ENCODE peak calls at places on chromosomes 13 and 19, in five cellular contexts. One of them, this sample, is unnamed.

GRCh38 chr19:58559275-58560006 is 1.0 kb upstream of the UBE2M start:
- DNase-seq in HCT116: peak
- DNase-seq in body of pancreas: peak
- DNase-seq in endothelial cell of umbilical vein: peak
- DNase-seq in IMR-90: peak
- DNase-seq in this sample: no peak

GRCh38 chr13:113110048-113110851 is 4.7 kb downstream of the F7 start:
- DNase-seq in HCT116: no peak
- DNase-seq in IMR-90: no peak
- DNase-seq in body of pancreas: no peak
- DNase-seq in endothelial cell of umbilical vein: no peak
- DNase-seq in this sample: no peak

GRCh38 chr13:48317511-48317981 is 14.0 kb downstream of the RB1 start:
- DNase-seq in body of pancreas: no peak
- DNase-seq in endothelial cell of umbilical vein: no peak
- DNase-seq in IMR-90: no peak
- DNase-seq in HCT116: no peak
- DNase-seq in this sample: no peak

GRCh38 chr13:112693831-112694497 is 4.1 kb downstream of the ATP11A start:
- DNase-seq in IMR-90: peak
- DNase-seq in HCT116: no peak
- DNase-seq in endothelial cell of umbilical vein: peak
- DNase-seq in body of pancreas: peak
- DNase-seq in this sample: peak

GRCh38 chr13:50428183-50428877 is 413.1 kb downstream of the KCNRG start:
- DNase-seq in endothelial cell of umbilical vein: no peak
- DNase-seq in IMR-90: no peak
- DNase-seq in body of pancreas: no peak
- DNase-seq in HCT116: no peak
- DNase-seq in this sample: no peak

GRCh38 chr19:51971624-51972023 is 15.0 kb downstream of the ZNF350 start:
- DNase-seq in HCT116: no peak
- DNase-seq in endothelial cell of umbilical vein: peak
- DNase-seq in body of pancreas: no peak
- DNase-seq in IMR-90: peak
- DNase-seq in this sample: peak

GRCh38 chr13:35164324-35164932 is 222.4 kb downstream of the NBEA start:
- DNase-seq in body of pancreas: no peak
- DNase-seq in endothelial cell of umbilical vein: peak
- DNase-seq in HCT116: peak
- DNase-seq in IMR-90: peak
- DNase-seq in this sample: peak

GRCh38 chr13:89584058-89584457 is 1763.4 kb upstream of the MIR17HG start:
- DNase-seq in IMR-90: no peak
- DNase-seq in body of pancreas: no peak
- DNase-seq in HCT116: no peak
- DNase-seq in endothelial cell of umbilical vein: no peak
- DNase-seq in this sample: no peak

GRCh38 chr13:98570929-98571372 is 6.0 kb downstream of the STK24 start:
- DNase-seq in HCT116: peak
- DNase-seq in endothelial cell of umbilical vein: peak
- DNase-seq in body of pancreas: peak
- DNase-seq in IMR-90: no peak
- DNase-seq in this sample: peak

GRCh38 chr13:102856603-102857002 is 10.8 kb downstream of the ERCC5 start:
- DNase-seq in body of pancreas: no peak
- DNase-seq in endothelial cell of umbilical vein: no peak
- DNase-seq in IMR-90: no peak
- DNase-seq in HCT116: no peak
- DNase-seq in this sample: no peak

GRCh38 chr19:6529351-6529750 is 1.5 kb upstream of the TNFSF9 start:
- DNase-seq in body of pancreas: no peak
- DNase-seq in IMR-90: no peak
- DNase-seq in HCT116: no peak
- DNase-seq in endothelial cell of umbilical vein: no peak
- DNase-seq in this sample: no peak

GRCh38 chr19:39602224-39602623 is at the start of gene LGALS13:
- DNase-seq in endothelial cell of umbilical vein: no peak
- DNase-seq in HCT116: no peak
- DNase-seq in IMR-90: no peak
- DNase-seq in body of pancreas: no peak
- DNase-seq in this sample: no peak

GRCh38 chr19:44753932-44754742 is 5.6 kb downstream of the BCL3 start:
- DNase-seq in IMR-90: peak
- DNase-seq in HCT116: no peak
- DNase-seq in endothelial cell of umbilical vein: peak
- DNase-seq in body of pancreas: peak
- DNase-seq in this sample: peak

DNA sequence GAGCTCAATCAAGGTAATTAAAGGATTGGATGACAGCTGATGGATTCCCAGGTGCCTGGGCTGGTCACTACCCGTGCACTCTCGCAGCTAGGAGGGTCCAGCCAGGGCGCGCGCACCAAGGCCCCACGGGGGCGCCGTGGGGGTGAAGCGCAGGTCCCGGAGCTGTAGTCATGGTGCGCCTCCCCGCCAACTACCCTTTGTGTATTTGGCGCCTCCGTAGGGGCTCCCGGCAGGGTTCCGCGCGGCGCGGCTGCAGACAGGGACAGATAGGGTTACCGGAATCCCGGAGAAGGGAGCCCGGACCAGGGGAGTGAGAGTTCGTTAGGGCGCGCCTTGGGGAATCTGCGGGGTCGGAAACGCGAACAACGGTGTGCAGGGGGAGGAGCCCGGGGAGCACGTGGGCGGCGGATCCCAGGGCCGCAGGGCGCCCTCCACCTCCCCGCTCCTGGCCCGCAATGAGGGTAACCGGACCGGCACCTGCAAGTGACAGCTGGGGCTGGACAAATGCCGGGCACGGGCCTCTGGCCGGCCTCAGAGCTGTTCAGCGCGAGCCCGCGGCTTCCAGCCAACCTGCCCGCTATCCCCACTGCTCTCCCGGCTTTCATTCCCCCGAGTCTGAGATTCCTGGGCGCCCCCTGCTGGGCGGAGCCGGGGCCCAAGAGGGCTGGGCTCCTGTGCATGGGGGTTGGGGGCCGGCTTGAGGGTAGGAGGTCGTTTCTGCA is 3.4 kb upstream of the PRAM1 start:
- DNase-seq in IMR-90: peak
- DNase-seq in HCT116: no peak
- DNase-seq in endothelial cell of umbilical vein: peak
- DNase-seq in body of pancreas: peak
- DNase-seq in this sample: peak
- TF ChIP-seq POLR2A in IMR-90: no peak
- TF ChIP-seq POLR2A in HCT116: peak
- TF ChIP-seq POLR2A in endothelial cell of umbilical vein: no peak
- TF ChIP-seq POLR2A in body of pancreas: peak
- TF ChIP-seq POLR2A in this sample: no peak

DNA sequence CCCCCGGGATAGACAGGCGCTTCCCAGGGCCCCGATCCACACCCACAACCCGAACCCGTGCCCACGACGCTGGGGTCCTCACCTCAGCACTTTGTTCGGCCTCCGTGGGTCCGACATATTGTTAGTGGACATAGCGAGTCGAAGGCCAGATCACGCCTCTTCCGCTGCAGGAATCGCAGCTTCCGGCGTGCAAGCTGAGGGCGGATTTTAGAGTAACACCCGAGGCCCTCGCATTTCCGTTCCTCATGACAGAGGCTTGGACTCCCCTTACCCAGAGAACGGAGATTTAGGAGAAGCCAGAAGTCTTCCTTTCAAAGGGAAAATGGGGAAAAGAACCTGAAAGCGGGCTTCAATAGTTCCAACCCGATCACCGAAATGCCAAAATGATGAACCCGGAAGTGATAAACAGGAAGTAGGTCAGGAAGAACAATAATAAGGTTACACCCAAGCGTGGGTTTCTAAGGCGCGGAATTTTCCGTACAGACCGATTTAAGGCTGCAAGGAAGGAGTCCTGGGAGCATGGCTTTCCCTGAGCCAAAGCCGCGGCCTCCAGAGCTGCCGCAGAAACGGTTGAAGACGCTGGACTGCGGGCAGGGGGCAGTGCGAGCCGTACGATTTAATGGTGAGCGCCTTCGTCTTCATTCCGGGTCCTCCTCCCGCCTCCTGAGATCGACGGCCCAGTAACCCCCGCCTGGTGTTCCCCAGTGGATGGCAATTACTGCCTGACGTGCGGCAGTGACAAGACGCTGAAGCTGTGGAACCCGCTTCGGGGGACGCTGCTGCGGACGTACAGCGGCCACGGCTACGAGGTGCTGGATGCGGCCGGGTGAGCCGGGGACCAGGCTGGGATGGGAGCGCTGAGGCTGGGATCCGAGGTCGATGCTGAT is 2.9 kb downstream of the WDR83 start:
- DNase-seq in HCT116: peak
- DNase-seq in body of pancreas: peak
- DNase-seq in IMR-90: peak
- DNase-seq in endothelial cell of umbilical vein: peak
- DNase-seq in this sample: peak
- TF ChIP-seq POLR2A in HCT116: peak
- TF ChIP-seq POLR2A in body of pancreas: peak
- TF ChIP-seq POLR2A in IMR-90: no peak
- TF ChIP-seq POLR2A in endothelial cell of umbilical vein: peak
- TF ChIP-seq POLR2A in this sample: peak

GRCh38 chr13:42114278-42114677 is 65.8 kb downstream of the DGKH start:
- DNase-seq in body of pancreas: no peak
- DNase-seq in IMR-90: no peak
- DNase-seq in endothelial cell of umbilical vein: no peak
- DNase-seq in HCT116: no peak
- DNase-seq in this sample: no peak

GRCh38 chr13:42112864-42113263 is 64.4 kb downstream of the DGKH start:
- DNase-seq in IMR-90: no peak
- DNase-seq in endothelial cell of umbilical vein: no peak
- DNase-seq in body of pancreas: no peak
- DNase-seq in HCT116: no peak
- DNase-seq in this sample: no peak

GRCh38 chr13:42114912-42115311 is 66.5 kb downstream of the DGKH start:
- DNase-seq in HCT116: no peak
- DNase-seq in endothelial cell of umbilical vein: no peak
- DNase-seq in body of pancreas: no peak
- DNase-seq in IMR-90: no peak
- DNase-seq in this sample: no peak

GRCh38 chr13:42116225-42116624 is 67.8 kb downstream of the DGKH start:
- DNase-seq in body of pancreas: no peak
- DNase-seq in endothelial cell of umbilical vein: no peak
- DNase-seq in IMR-90: no peak
- DNase-seq in HCT116: no peak
- DNase-seq in this sample: no peak

GRCh38 chr13:42113478-42113877 is 65.0 kb downstream of the DGKH start:
- DNase-seq in endothelial cell of umbilical vein: no peak
- DNase-seq in HCT116: no peak
- DNase-seq in IMR-90: no peak
- DNase-seq in body of pancreas: no peak
- DNase-seq in this sample: no peak
- TF ChIP-seq POLR2A in endothelial cell of umbilical vein: no peak
- TF ChIP-seq POLR2A in HCT116: no peak
- TF ChIP-seq POLR2A in IMR-90: no peak
- TF ChIP-seq POLR2A in body of pancreas: no peak
- TF ChIP-seq POLR2A in this sample: no peak

GRCh38 chr19:10802479-10802878 is 33.5 kb downstream of the TMED1 start:
- DNase-seq in body of pancreas: no peak
- DNase-seq in HCT116: no peak
- DNase-seq in IMR-90: no peak
- DNase-seq in endothelial cell of umbilical vein: no peak
- DNase-seq in this sample: no peak

GRCh38 chr19:10796653-10797052 is 39.4 kb downstream of the TMED1 start:
- DNase-seq in body of pancreas: no peak
- DNase-seq in endothelial cell of umbilical vein: no peak
- DNase-seq in HCT116: no peak
- DNase-seq in IMR-90: no peak
- DNase-seq in this sample: no peak

GRCh38 chr19:10800488-10800887 is 35.5 kb downstream of the TMED1 start:
- DNase-seq in body of pancreas: no peak
- DNase-seq in HCT116: no peak
- DNase-seq in endothelial cell of umbilical vein: peak
- DNase-seq in IMR-90: peak
- DNase-seq in this sample: no peak

GRCh38 chr19:10797541-10798256 is 38.3 kb downstream of the TMED1 start:
- DNase-seq in endothelial cell of umbilical vein: peak
- DNase-seq in HCT116: no peak
- DNase-seq in IMR-90: no peak
- DNase-seq in body of pancreas: no peak
- DNase-seq in this sample: no peak

DNA sequence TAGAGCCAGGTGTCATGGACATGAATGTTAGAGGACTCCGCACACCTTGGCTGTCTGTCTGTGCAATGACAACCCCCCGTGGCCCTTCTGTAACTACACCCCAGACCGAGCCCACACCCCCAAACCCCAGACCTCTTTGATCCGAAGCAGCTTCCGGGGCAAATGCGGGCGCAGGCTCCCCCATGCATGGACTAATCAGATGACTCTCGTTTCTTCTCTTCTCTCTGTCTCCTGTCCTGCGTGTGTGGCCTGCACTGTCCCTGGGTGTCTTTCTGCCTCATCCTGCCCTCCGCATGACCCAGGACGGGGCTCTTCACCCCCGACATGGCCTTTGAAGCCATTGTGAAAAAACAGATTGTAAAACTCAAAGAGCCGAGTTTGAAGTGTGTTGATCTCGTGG is 38.9 kb downstream of the TMED1 start:
- DNase-seq in body of pancreas: no peak
- DNase-seq in endothelial cell of umbilical vein: no peak
- DNase-seq in HCT116: no peak
- DNase-seq in IMR-90: no peak
- DNase-seq in this sample: no peak
- TF ChIP-seq POLR2A in body of pancreas: no peak
- TF ChIP-seq POLR2A in endothelial cell of umbilical vein: no peak
- TF ChIP-seq POLR2A in HCT116: no peak
- TF ChIP-seq POLR2A in IMR-90: no peak
- TF ChIP-seq POLR2A in this sample: no peak

This sample was measured in erythroblast.